ENCODE peak calls at places on chromosomes 11 and 22, in four cellular contexts. L is endothelial cell, Y is WTC11, M is MCF 10A. H is an unnamed sample.

GRCh38 chr11:65185869-65186341 is 4.2 kb downstream of the CAPN1 start:
- DNase-seq in Y (peak), M (no peak), L (no peak), H (no peak)

GRCh38 chr22:23689414-23689813 is 1.4 kb upstream of the RGL4 start:
- DNase-seq in L (no peak), M (no peak), Y (no peak), H (no peak)

GRCh38 chr22:29385748-29386147 is 2.6 kb downstream of the AP1B1 start:
- DNase-seq in M (no peak), Y (no peak), L (no peak), H (no peak)

GRCh38 chr11:19689281-19689975 is 23.2 kb upstream of the NAV2 start:
- DNase-seq in Y (no peak), L (no peak), M (no peak), H (no peak)

GRCh38 chr11:2927851-2928604 is 1.2 kb downstream of the PHLDA2 start:
- DNase-seq in M (peak), Y (no peak), L (no peak), H (no peak)

GRCh38 chr11:95231881-95232605 is 1.0 kb upstream of the SESN3 start:
- DNase-seq in Y (peak), M (peak), L (peak), H (peak)

GRCh38 chr11:6622261-6623171 is 3.3 kb upstream of the TPP1 start:
- DNase-seq in M (no peak), L (no peak), Y (no peak), H (no peak)

GRCh38 chr22:24153353-24153752 is 27.9 kb upstream of the SUSD2 start:
- DNase-seq in Y (no peak), M (no peak), L (no peak), H (no peak)

GRCh38 chr11:33892906-33893594 is 1.2 kb upstream of the LMO2 start:
- DNase-seq in M (no peak), Y (no peak), L (no peak), H (no peak)

GRCh38 chr11:84250834-84251613 is 964.9 kb upstream of the CCDC90B start:
- DNase-seq in L (no peak), Y (no peak), M (no peak), H (no peak)

GRCh38 chr11:100759856-100760255 is 72.8 kb downstream of the ARHGAP42 start:
- DNase-seq in L (no peak), M (no peak), Y (no peak), H (no peak)

GRCh38 chr22:50270302-50271010 is at the start of gene MAPK11:
- DNase-seq in L (peak), Y (peak), M (peak), H (peak)

DNA sequence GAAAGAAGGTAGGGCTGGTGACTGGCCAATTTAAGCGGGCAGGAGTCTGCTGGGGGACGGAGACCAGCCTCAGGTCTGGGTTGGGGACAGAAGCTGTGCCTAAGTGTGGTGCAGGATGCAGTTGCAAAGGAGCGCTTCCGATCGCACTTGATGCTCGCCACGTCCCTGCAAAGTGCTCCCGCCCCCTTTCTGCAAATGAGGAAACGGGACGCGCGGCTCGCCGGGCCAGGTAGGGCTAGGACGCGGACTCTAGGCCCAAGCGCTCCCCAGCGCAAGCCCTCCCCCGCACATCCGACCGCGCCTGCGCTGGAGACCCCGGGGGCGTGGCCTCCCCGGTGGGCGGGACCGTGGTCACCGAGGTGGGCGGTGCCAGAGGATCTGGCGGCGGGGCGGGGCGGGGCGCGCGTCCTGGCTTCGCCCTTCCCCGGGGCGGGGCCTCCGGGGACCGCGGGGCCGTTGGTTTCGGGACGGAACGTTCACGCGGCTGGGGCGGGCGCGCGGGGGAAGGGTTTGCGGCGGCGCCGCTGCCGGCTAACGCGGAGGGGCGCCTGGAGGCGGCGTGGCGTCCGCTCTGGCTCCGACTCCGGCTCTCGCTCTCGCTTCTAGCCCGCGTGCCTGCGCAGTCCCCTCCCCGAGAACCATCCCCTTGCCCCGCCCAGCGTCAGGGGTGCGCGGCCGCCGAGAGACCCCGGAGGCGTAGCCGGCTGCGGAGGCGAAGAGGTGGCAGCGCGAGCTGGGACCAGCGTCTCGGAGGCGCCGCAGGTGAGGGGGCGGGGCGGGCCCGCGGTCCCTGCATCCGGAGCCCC is at the start of gene FAM118A:
- DNase-seq in Y (peak), M (peak), L (peak), H (peak)
- TF ChIP-seq CTCF in Y (no peak), M (no peak), L (no peak), H (no peak)

GRCh38 chr11:122791411-122791810 is 46.9 kb upstream of the CRTAM start:
- DNase-seq in M (no peak), Y (no peak), L (no peak), H (no peak)

GRCh38 chr11:122786896-122787295 is 51.4 kb upstream of the CRTAM start:
- DNase-seq in Y (no peak), L (no peak), M (no peak), H (no peak)

GRCh38 chr11:122789916-122790315 is 48.4 kb upstream of the CRTAM start:
- DNase-seq in Y (no peak), M (no peak), L (no peak), H (no peak)

GRCh38 chr11:122791836-122792235 is 46.5 kb upstream of the CRTAM start:
- DNase-seq in Y (no peak), M (peak), L (no peak), H (no peak)

GRCh38 chr11:122788781-122789535 is 49.3 kb upstream of the CRTAM start:
- DNase-seq in M (no peak), L (no peak), Y (no peak), H (no peak)
- TF ChIP-seq CTCF in M (peak), L (peak), Y (no peak), H (no peak)

DNA sequence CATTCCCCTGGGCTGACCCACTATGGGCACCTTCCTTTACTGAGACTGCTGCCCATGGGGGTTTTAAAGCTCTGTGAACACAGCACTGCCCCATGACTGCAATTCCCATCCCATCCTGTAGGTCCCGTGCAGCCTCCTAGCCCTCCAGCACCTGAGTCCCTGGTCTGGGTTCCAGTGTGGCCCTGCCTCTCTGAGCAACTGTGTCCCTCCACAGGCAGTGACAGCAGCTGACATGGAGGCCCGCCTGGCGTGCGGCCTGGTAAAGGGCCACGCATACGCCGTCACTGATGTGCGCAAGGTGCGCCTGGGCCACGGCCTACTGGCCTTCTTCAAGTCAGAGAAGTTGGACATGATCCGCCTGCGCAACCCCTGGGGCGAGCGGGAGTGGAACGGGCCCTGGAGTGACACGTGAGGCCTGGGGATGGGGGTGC is 12.6 kb downstream of the OMP start:
- DNase-seq in Y (peak), L (peak), M (no peak), H (no peak)
- TF ChIP-seq CTCF in Y (peak), L (peak), M (peak), H (no peak)

GRCh38 chr11:112961146-112961668 is at the start of gene NCAM1:
- DNase-seq in M (peak), L (peak), Y (peak), H (peak)

GRCh38 chr11:112962854-112963367 is 1.7 kb downstream of the NCAM1 start:
- DNase-seq in L (peak), Y (peak), M (no peak), H (peak)

GRCh38 chr11:112961751-112962747 is 829 bp downstream of the NCAM1 start:
- DNase-seq in M (no peak), Y (peak), L (peak), H (peak)

GRCh38 chr11:112963368-112963955 is 2.2 kb downstream of the NCAM1 start:
- DNase-seq in M (no peak), Y (no peak), L (peak), H (peak)

GRCh38 chr11:112958670-112959069 is 2.5 kb upstream of the NCAM1 start:
- DNase-seq in L (no peak), M (peak), Y (no peak), H (no peak)
- TF ChIP-seq CTCF in L (no peak), M (peak), Y (no peak), H (no peak)

GRCh38 chr11:90438069-90438468 is 215.2 kb upstream of the CHORDC1 start:
- DNase-seq in M (no peak), Y (no peak), L (no peak), H (no peak)

GRCh38 chr11:90434858-90435257 is 212.0 kb upstream of the CHORDC1 start:
- DNase-seq in L (peak), Y (no peak), M (peak), H (no peak)
- TF ChIP-seq CTCF in L (no peak), Y (no peak), M (no peak), H (no peak)

DNA sequence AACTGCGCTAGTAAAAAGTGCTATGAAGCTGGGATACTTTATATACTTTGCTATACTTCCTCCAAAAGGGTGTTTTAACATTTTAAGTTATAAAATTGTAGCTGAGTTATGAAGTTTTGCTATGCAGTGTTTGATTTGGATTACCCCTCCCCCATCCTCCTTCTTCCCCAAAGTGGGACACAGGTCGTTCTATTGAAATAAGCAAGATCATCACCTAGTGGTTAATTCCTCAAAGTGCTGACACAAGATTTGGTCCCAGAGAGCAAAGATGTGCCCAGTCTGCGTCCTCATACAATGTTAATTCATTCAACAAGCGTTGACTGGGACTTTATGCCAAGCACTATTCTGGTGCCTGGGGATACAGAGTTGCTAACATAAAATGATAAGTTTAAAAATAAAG is 78.5 kb downstream of the SPON1 start:
- DNase-seq in L (no peak), M (peak), Y (no peak), H (no peak)
- TF ChIP-seq CTCF in L (no peak), M (no peak), Y (no peak), H (peak)

DNA sequence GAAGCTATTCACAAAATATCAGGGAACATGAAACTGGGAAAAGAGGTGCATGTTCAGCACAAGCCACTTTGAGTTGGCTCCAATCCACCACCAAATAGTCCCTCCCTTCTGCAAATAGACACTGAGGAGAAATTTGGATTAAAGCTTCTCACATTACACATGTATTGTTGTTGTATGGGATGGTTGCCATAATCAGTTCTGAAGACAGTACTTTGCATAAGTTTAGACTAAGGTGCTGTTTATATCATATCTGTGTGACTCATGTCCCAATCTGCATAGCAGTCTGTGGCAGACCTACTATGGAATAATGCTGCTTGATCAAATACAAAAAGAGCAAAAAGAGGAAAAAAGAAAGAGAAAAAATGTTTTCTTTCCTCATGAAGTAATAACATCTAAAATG is 376.7 kb upstream of the DDI1 start:
- DNase-seq in Y (no peak), L (no peak), M (peak), H (no peak)
- TF ChIP-seq CTCF in Y (no peak), L (no peak), M (no peak), H (no peak)

GRCh38 chr11:11620966-11621880 is 582 bp downstream of the GALNT18 start:
- DNase-seq in Y (no peak), M (no peak), L (no peak), H (peak)
- TF ChIP-seq CTCF in Y (no peak), M (no peak), L (no peak), H (no peak)

DNA sequence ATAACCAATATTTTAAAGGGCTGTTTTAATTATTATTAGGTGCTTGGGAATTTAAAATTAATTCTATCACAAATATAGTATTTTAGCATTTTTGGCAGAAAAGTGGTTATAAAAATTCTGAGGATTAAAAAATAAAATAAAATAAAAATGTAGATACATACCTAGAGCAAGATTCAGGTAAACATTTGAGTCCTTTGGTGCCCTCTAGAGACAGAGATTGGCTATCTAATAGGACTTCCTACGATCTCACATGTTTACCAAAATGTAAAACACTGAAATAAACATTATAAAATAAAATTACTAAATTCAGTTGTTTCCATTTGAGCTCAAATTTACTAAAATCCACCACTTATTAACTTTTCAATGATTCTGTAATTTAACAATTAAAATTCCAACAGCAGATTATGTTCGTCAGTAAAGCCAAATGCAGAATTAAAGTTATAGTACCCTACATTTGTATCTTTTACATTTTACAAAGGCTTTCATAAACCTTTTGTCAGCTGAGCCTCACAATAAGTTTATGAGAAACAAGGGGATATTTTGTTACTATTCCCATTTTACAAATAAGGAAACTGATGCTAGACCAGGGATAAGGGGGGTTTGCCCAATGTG is 27.7 kb downstream of the SLC36A4 start:
- DNase-seq in M (peak), L (no peak), Y (no peak), H (no peak)
- TF ChIP-seq CTCF in M (peak), L (no peak), Y (peak), H (peak)

GRCh38 chr11:70472240-70472639 is 73.9 kb downstream of the CTTN start:
- DNase-seq in M (no peak), L (no peak), Y (no peak), H (no peak)

GRCh38 chr11:70473186-70473872 is 75.0 kb downstream of the CTTN start:
- DNase-seq in Y (no peak), M (no peak), L (no peak), H (no peak)

GRCh38 chr11:70470127-70470526 is 71.8 kb downstream of the CTTN start:
- DNase-seq in Y (no peak), M (no peak), L (no peak), H (no peak)

GRCh38 chr11:70468256-70469230 is 70.2 kb downstream of the CTTN start:
- DNase-seq in Y (no peak), L (no peak), M (no peak), H (no peak)

DNA sequence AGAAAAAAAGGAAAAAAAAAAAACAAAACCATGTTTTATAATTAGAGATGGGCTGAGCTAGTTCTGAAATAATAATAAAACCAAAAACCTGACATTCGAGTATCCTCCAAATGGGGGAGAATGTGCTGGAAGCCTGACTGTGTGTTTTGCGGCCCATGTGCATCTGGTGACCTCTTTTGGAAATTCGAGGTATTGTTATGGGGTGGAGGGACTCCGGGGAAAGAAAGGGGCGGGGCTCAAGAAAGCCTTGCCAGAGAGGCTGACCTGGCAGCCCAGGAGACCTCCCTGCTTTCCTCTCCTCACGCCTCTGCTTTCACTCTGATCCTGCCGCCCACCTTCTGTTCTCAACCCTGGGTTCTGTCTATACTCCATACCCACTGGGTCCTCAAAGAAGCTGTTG is 72.9 kb downstream of the CTTN start:
- DNase-seq in M (peak), L (peak), Y (peak), H (peak)
- TF ChIP-seq CTCF in M (peak), L (no peak), Y (no peak), H (peak)

H was measured in nephron progenitor cell.